ENCODE peak calls at places on chromosomes 13 and 19, in seven cellular contexts. R is Daoy, H is endothelial cell, Q is AG10803, U is A549, I is heart right ventricle, C is ecto neural progenitor cell. T is an unnamed sample.

GRCh38 chr13:72565893-72566292 is 161.5 kb downstream of the MZT1 start:
- DNase-seq in R (no peak), H (no peak), Q (peak), U (no peak), I (no peak), C (no peak), T (no peak)

GRCh38 chr19:48991823-48992570 is 1.1 kb downstream of the GYS1 start:
- DNase-seq in R (peak), H (no peak), Q (peak), U (peak), I (peak), C (peak), T (peak)

GRCh38 chr19:56080669-56081401 is 40.3 kb downstream of the ZNF787 start:
- DNase-seq in R (peak), H (peak), Q (peak), U (peak), I (peak), C (peak), T (peak)

GRCh38 chr19:10291554-10292205 is 1.9 kb downstream of the ICAM5 start:
- DNase-seq in R (no peak), H (no peak), Q (no peak), U (no peak), I (no peak), C (no peak), T (no peak)

GRCh38 chr13:113579686-113580085 is 4.9 kb upstream of the TFDP1 start:
- DNase-seq in R (no peak), H (no peak), Q (no peak), U (no peak), I (no peak), C (no peak), T (no peak)

GRCh38 chr13:41562083-41562482 is 104.7 kb downstream of the RGCC start:
- DNase-seq in R (peak), H (no peak), Q (peak), U (no peak), I (peak), C (no peak), T (peak)

GRCh38 chr13:45331981-45332830 is 8.8 kb downstream of the TPT1 start:
- DNase-seq in R (peak), H (no peak), Q (peak), U (no peak), I (no peak), C (no peak), T (no peak)

GRCh38 chr19:55695511-55696290 is 20.7 kb downstream of the EPN1 start:
- DNase-seq in R (no peak), H (no peak), Q (no peak), U (no peak), I (no peak), C (no peak), T (no peak)

GRCh38 chr19:48629599-48630288 is 7.4 kb downstream of the DBP start:
- DNase-seq in R (peak), H (peak), Q (no peak), U (no peak), I (no peak), C (peak), T (no peak)

T was measured in H54.